ENCODE peak calls at places on chromosomes 1 and 21, in five cellular contexts. One of them, this sample, is unnamed.

GRCh38 chr1:216221260-216221700 is 202.0 kb downstream of the USH2A start:
- DNase-seq in Calu3: peak
- DNase-seq in neural crest cell: peak
- DNase-seq in progenitor cell of endocrine pancreas: peak
- DNase-seq in NCI-H187: peak
- DNase-seq in this sample: peak

GRCh38 chr1:21175670-21176581 is 771 bp downstream of the EIF4G3 start:
- DNase-seq in Calu3: peak
- DNase-seq in neural crest cell: peak
- DNase-seq in progenitor cell of endocrine pancreas: peak
- DNase-seq in NCI-H187: peak
- DNase-seq in this sample: peak

GRCh38 chr1:214102907-214103306 is 115.1 kb downstream of the PROX1 start:
- DNase-seq in Calu3: peak
- DNase-seq in neural crest cell: no peak
- DNase-seq in progenitor cell of endocrine pancreas: no peak
- DNase-seq in NCI-H187: no peak
- DNase-seq in this sample: peak

GRCh38 chr21:15722591-15723324 is 7.0 kb upstream of the USP25 start:
- DNase-seq in Calu3: peak
- DNase-seq in neural crest cell: no peak
- DNase-seq in progenitor cell of endocrine pancreas: no peak
- DNase-seq in NCI-H187: no peak
- DNase-seq in this sample: no peak

GRCh38 chr1:103111926-103112325 is 3.6 kb upstream of the COL11A1 start:
- DNase-seq in Calu3: no peak
- DNase-seq in neural crest cell: no peak
- DNase-seq in progenitor cell of endocrine pancreas: no peak
- DNase-seq in NCI-H187: no peak
- DNase-seq in this sample: no peak

GRCh38 chr1:156886583-156887302 is 6.8 kb upstream of the PEAR1 start:
- DNase-seq in Calu3: no peak
- DNase-seq in neural crest cell: no peak
- DNase-seq in progenitor cell of endocrine pancreas: no peak
- DNase-seq in NCI-H187: no peak
- DNase-seq in this sample: no peak

GRCh38 chr1:206556047-206556747 is 48.9 kb downstream of the RASSF5 start:
- DNase-seq in Calu3: no peak
- DNase-seq in neural crest cell: no peak
- DNase-seq in progenitor cell of endocrine pancreas: no peak
- DNase-seq in NCI-H187: no peak
- DNase-seq in this sample: no peak

GRCh38 chr1:87117761-87118160 is 203.3 kb downstream of the HS2ST1 start:
- DNase-seq in Calu3: no peak
- DNase-seq in neural crest cell: no peak
- DNase-seq in progenitor cell of endocrine pancreas: no peak
- DNase-seq in NCI-H187: no peak
- DNase-seq in this sample: no peak

GRCh38 chr1:16076003-16076870 is 2.8 kb upstream of the FAM131C start:
- DNase-seq in Calu3: no peak
- DNase-seq in neural crest cell: no peak
- DNase-seq in progenitor cell of endocrine pancreas: no peak
- DNase-seq in NCI-H187: no peak
- DNase-seq in this sample: peak

GRCh38 chr1:233897325-233898162 is 6.9 kb upstream of the SLC35F3 start:
- DNase-seq in Calu3: no peak
- DNase-seq in neural crest cell: no peak
- DNase-seq in progenitor cell of endocrine pancreas: no peak
- DNase-seq in NCI-H187: no peak
- DNase-seq in this sample: no peak

GRCh38 chr1:173504268-173504667 is 27.1 kb downstream of the PRDX6 start:
- DNase-seq in Calu3: no peak
- DNase-seq in neural crest cell: no peak
- DNase-seq in progenitor cell of endocrine pancreas: no peak
- DNase-seq in NCI-H187: no peak
- DNase-seq in this sample: no peak

GRCh38 chr21:26115899-26116298 is 54.7 kb downstream of the APP start:
- DNase-seq in Calu3: no peak
- DNase-seq in neural crest cell: no peak
- DNase-seq in progenitor cell of endocrine pancreas: no peak
- DNase-seq in NCI-H187: no peak
- DNase-seq in this sample: peak

GRCh38 chr1:20111452-20111851 is 7.9 kb downstream of the PLA2G2D start:
- DNase-seq in Calu3: no peak
- DNase-seq in neural crest cell: no peak
- DNase-seq in progenitor cell of endocrine pancreas: no peak
- DNase-seq in NCI-H187: no peak
- DNase-seq in this sample: no peak